ENCODE peak calls at places on chromosomes 13 and 19, in six cellular contexts. L is mucosa of descending colon, H is NCI-H2081, J is NCI-H510A treated with DMSO at 0.1 percent for 48 hours, W is ascending aorta, R is T-helper 17 cell. Y is an unnamed sample.
A peak's percentile ranks its signal among the peaks of the same experiment; 100 is the strongest.

GRCh38 chr19:55179570-55180484 is at the start of gene SYT5:
- DNase-seq in H (peak; percentile 3), L (peak; percentile 80), R (peak; percentile 67), J (peak; percentile 20), W (no peak), Y (peak; percentile 31)

GRCh38 chr19:1574354-1574753 is 6.2 kb upstream of the MEX3D start:
- DNase-seq in W (no peak), J (no peak), R (no peak), H (no peak), L (no peak), Y (no peak)

GRCh38 chr19:40724315-40724714 is 7.4 kb downstream of the ITPKC start:
- DNase-seq in R (no peak), L (no peak), J (no peak), H (no peak), W (no peak), Y (no peak)

GRCh38 chr13:74886496-74886895 is 595.5 kb downstream of the TBC1D4 start:
- DNase-seq in H (no peak), W (no peak), L (no peak), R (no peak), J (no peak), Y (no peak)

GRCh38 chr19:42313096-42313839 is at the start of gene TMEM145:
- DNase-seq in L (peak; percentile 66), R (no peak), H (peak; percentile 50), W (no peak), J (peak; percentile 42), Y (no peak)

GRCh38 chr13:48976677-48977625 is 1.2 kb downstream of the FNDC3A start:
- DNase-seq in L (no peak), W (no peak), J (peak; percentile 15), H (peak; percentile 85), R (no peak), Y (no peak)

GRCh38 chr13:52137489-52137888 is 8.6 kb upstream of the NEK5 start:
- DNase-seq in W (no peak), L (no peak), R (no peak), J (no peak), H (no peak), Y (no peak)

GRCh38 chr19:4403005-4403761 is 743 bp downstream of the CHAF1A start:
- DNase-seq in W (no peak), H (no peak), R (no peak), L (no peak), J (no peak), Y (no peak)

GRCh38 chr13:40119852-40120251 is 464.4 kb downstream of the COG6 start:
- DNase-seq in J (no peak), H (no peak), R (no peak), L (no peak), W (no peak), Y (no peak)

GRCh38 chr13:51148952-51149573 is 38.0 kb upstream of the C13orf42 start:
- DNase-seq in R (no peak), W (no peak), J (peak; percentile 13), L (no peak), H (peak; percentile 48), Y (no peak)

GRCh38 chr19:16581145-16581970 is 9.1 kb upstream of the SLC35E1 start:
- DNase-seq in R (no peak), J (no peak), L (no peak), H (no peak), W (no peak), Y (no peak)

GRCh38 chr13:35930665-35931631 is 200.2 kb downstream of the DCLK1 start:
- DNase-seq in R (no peak), L (no peak), J (no peak), W (no peak), H (no peak), Y (no peak)

GRCh38 chr13:37085656-37086055 is 19.8 kb downstream of the CSNK1A1L start:
- DNase-seq in R (no peak), H (no peak), L (no peak), J (no peak), W (no peak), Y (no peak)

GRCh38 chr13:22926176-22927007 is 254.4 kb upstream of the SGCG start:
- DNase-seq in R (no peak), H (no peak), W (peak; percentile 71), J (peak; percentile 37), L (peak; percentile 76), Y (no peak)

GRCh38 chr13:30463820-30464495 is 1.8 kb downstream of the HMGB1 start:
- DNase-seq in L (peak; percentile 79), R (peak; percentile 49), W (peak; percentile 78), J (no peak), H (no peak), Y (peak; percentile 42)

GRCh38 chr19:21604351-21604926 is 99.0 kb downstream of the ZNF429 start:
- DNase-seq in R (no peak), W (no peak), J (no peak), H (no peak), L (no peak), Y (no peak)

GRCh38 chr19:3880471-3881271 is at the start of gene ATCAY:
- DNase-seq in L (no peak), W (no peak), R (no peak), H (peak; percentile 70), J (peak; percentile 82), Y (no peak)

GRCh38 chr19:46408611-46409039 is 4.7 kb downstream of the CCDC8 start:
- DNase-seq in L (peak; percentile 48), J (peak; percentile 46), W (peak; percentile 90), R (no peak), H (no peak), Y (no peak)

GRCh38 chr13:31943591-31943990 is 88.0 kb upstream of the FRY start:
- DNase-seq in L (no peak), H (no peak), W (no peak), J (no peak), R (no peak), Y (no peak)

GRCh38 chr19:23882493-23882892 is 32.2 kb upstream of the ZNF726 start:
- DNase-seq in J (no peak), W (no peak), H (no peak), L (peak; percentile 41), R (no peak), Y (no peak)

GRCh38 chr13:110597041-110597689 is 18.2 kb upstream of the NAXD start:
- DNase-seq in W (no peak), L (no peak), H (no peak), J (no peak), R (no peak), Y (no peak)

GRCh38 chr19:38057954-38058690 is 151.1 kb downstream of the SIPA1L3 start:
- DNase-seq in J (peak; percentile 96), W (no peak), H (peak; percentile 93), L (peak; percentile 67), R (no peak), Y (no peak)

GRCh38 chr13:103272770-103273169 is 206.6 kb upstream of the SLC10A2 start:
- DNase-seq in J (no peak), W (no peak), H (no peak), L (no peak), R (no peak), Y (no peak)

GRCh38 chr13:37403776-37404497 is 194.6 kb downstream of the POSTN start:
- DNase-seq in H (no peak), R (no peak), W (no peak), L (no peak), J (no peak), Y (no peak)

GRCh38 chr19:29680447-29680846 is 15.2 kb downstream of the PLEKHF1 start:
- DNase-seq in R (peak; percentile 75), W (peak; percentile 77), H (no peak), J (no peak), L (peak; percentile 78), Y (peak; percentile 54)